ENCODE peak calls at places on chromosomes 6 and 20, in four cellular contexts. H, U, L and B are unnamed samples.

GRCh38 chr6:138001750-138002349 is 105.4 kb downstream of the PERP start:
- DNase-seq in H (peak), U (no peak), L (peak), B (peak)

GRCh38 chr6:45421700-45422540 is 44.2 kb upstream of the SUPT3H start:
- DNase-seq in H (peak), U (no peak), L (peak), B (peak)

GRCh38 chr6:113651920-113652319 is 205.2 kb upstream of the MARCKS start:
- DNase-seq in H (no peak), U (no peak), L (no peak), B (no peak)

GRCh38 chr6:56370127-56370540 is 122.8 kb upstream of the COL21A1 start:
- DNase-seq in H (peak), U (no peak), L (peak), B (peak)

GRCh38 chr20:5488823-5489222 is 172.1 kb upstream of the PROKR2 start:
- DNase-seq in H (peak), U (no peak), L (no peak), B (no peak)

GRCh38 chr6:43355862-43356590 is 13.4 kb downstream of the ZNF318 start:
- DNase-seq in H (no peak), U (no peak), L (peak), B (peak)

GRCh38 chr6:5081955-5082354 is 3.2 kb upstream of the PPP1R3G start:
- DNase-seq in H (no peak), U (no peak), L (no peak), B (no peak)

GRCh38 chr6:163745566-163746400 is 331.3 kb downstream of the QKI start:
- DNase-seq in H (peak), U (no peak), L (peak), B (no peak)

GRCh38 chr6:142819603-142820335 is 125.2 kb downstream of the HIVEP2 start:
- DNase-seq in H (no peak), U (peak), L (no peak), B (no peak)

GRCh38 chr6:76702187-76702586 is 629.7 kb upstream of the IMPG1 start:
- DNase-seq in H (no peak), U (no peak), L (no peak), B (no peak)

GRCh38 chr20:21693322-21693721 is 12.1 kb upstream of the PAX1 start:
- DNase-seq in H (peak), U (no peak), L (peak), B (peak)

DNA sequence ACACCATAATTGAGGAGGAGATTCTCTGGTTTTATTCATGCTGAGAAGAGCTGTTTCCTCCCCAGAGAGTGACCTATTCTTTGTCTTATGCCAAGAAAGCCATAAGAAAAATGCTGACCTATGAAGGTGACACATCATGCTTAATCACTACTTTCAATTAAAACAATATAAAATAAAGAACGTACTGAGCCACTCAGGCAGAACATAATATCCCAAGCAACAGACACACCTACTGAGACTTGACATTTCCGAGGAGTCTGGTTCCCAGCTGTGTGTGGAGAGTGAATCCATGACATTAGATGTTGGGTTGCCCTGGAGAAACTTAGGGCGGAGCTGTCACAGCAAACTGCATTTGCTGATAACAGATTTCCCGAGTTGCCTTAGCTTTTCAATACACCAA is 92.3 kb downstream of the BACH2 start:
- DNase-seq in H (no peak), U (no peak), L (no peak), B (no peak)
- TF ChIP-seq TCF7 in H (no peak), U (no peak), L (no peak), B (no peak)

DNA sequence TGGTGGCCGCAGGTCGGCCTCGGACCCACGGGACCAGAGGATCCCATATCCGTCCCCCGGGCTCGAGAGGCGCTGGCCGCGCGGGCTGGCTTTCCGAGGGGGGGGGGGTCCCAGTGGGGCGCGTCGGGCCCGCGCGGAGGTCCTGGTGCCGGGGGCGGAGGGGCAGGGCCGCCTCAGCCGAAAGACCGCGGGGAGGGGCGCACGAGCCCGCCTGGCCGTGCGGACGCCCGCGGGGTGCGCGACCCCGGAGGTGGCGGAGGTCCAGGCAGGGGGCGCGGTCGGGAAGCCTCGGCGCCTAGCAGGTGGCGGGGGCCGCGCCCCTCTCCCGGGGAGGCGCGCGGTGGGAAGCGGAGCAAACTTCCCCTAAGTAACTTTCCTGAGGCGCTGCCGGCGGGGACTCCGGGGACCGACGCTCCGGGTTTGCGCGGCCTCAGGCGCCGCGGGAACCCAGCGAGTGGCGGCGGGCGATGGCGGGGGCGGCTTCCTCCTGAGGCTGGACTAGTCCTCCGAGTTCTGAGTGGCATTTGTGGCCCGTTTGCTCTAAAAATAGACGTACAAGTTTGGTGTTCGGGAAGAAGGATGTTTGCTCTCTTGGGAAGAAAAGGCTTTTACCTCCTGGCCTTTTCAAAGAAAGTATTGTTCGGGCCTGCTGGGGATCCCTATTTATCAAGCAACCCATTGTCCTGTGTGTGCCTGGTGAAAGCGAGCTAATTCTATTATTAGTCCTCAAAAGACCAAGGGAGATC is 26.4 kb upstream of the BTBD3 start:
- DNase-seq in H (peak), U (no peak), L (peak), B (peak)
- TF ChIP-seq USF2 in H (no peak), U (no peak), L (no peak), B (no peak)

GRCh38 chr20:48480391-48480790 is 347.4 kb downstream of the PREX1 start:
- DNase-seq in H (no peak), U (no peak), L (no peak), B (no peak)
- TF ChIP-seq TCF7 in H (no peak), U (no peak), L (no peak), B (no peak)

GRCh38 chr6:157066781-157067491 is 256.4 kb downstream of the TMEM242 start:
- DNase-seq in H (no peak), U (no peak), L (peak), B (no peak)
- TF ChIP-seq USF2 in H (no peak), U (no peak), L (no peak), B (no peak)